ENCODE peak calls at places on chromosomes 2 and 18, in four cellular contexts. O is WTC11, R is K562, B is H1. N is an unnamed sample.

GRCh38 chr2:242060212-242060835 is 190.8 kb downstream of the RTP5 start:
- DNase-seq in O (no peak), R (no peak), B (no peak), N (no peak)

GRCh38 chr18:51417643-51418483 is 220.4 kb upstream of the MEX3C start:
- DNase-seq in O (peak), R (no peak), B (peak), N (no peak)

GRCh38 chr2:239143858-239144712 is 256.7 kb downstream of the HDAC4 start:
- DNase-seq in O (peak), R (peak), B (peak), N (peak)

GRCh38 chr2:169069341-169069740 is at the start of gene DHRS9:
- DNase-seq in O (no peak), R (peak), B (no peak), N (no peak)

GRCh38 chr2:229221641-229222040 is 49.4 kb downstream of the PID1 start:
- DNase-seq in O (no peak), R (no peak), B (no peak), N (no peak)

GRCh38 chr2:63735931-63736820 is 105.5 kb upstream of the UGP2 start:
- DNase-seq in O (no peak), R (no peak), B (no peak), N (no peak)

GRCh38 chr2:158047156-158047611 is 54.5 kb upstream of the UPP2 start:
- DNase-seq in O (no peak), R (peak), B (no peak), N (no peak)

GRCh38 chr2:60883896-60884295 is 2.5 kb downstream of the REL start:
- DNase-seq in O (no peak), R (no peak), B (no peak), N (no peak)

GRCh38 chr18:13791181-13791580 is 32.8 kb upstream of the MC5R start:
- DNase-seq in O (no peak), R (no peak), B (no peak), N (no peak)

GRCh38 chr2:158773121-158773520 is 22.0 kb upstream of the DAPL1 start:
- DNase-seq in O (no peak), R (no peak), B (no peak), N (no peak)

GRCh38 chr2:70440621-70441020 is 113.0 kb downstream of the TGFA start:
- DNase-seq in O (no peak), R (no peak), B (peak), N (no peak)

GRCh38 chr2:164735309-164735919 is 106.2 kb downstream of the COBLL1 start:
- DNase-seq in O (no peak), R (no peak), B (no peak), N (no peak)
- TF ChIP-seq TEAD4 in O (no peak), R (no peak), B (no peak), N (no peak)

GRCh38 chr2:177783835-177784448 is 288.6 kb downstream of the PDE11A start:
- DNase-seq in O (no peak), R (no peak), B (no peak), N (no peak)
- TF ChIP-seq TEAD4 in O (no peak), R (peak), B (no peak), N (no peak)

GRCh38 chr2:129201636-129202035 is 777.8 kb upstream of the RAB6C start:
- DNase-seq in O (no peak), R (no peak), B (no peak), N (no peak)
- TF ChIP-seq TEAD4 in O (no peak), R (no peak), B (no peak), N (no peak)

GRCh38 chr2:240305369-240305962 is 130.0 kb upstream of the GPC1 start:
- DNase-seq in O (no peak), R (no peak), B (peak), N (no peak)
- TF ChIP-seq TEAD4 in O (no peak), R (no peak), B (no peak), N (no peak)

GRCh38 chr18:60059216-60059615 is 159.4 kb downstream of the PMAIP1 start:
- DNase-seq in O (no peak), R (no peak), B (no peak), N (no peak)

GRCh38 chr18:60050821-60051220 is 151.0 kb downstream of the PMAIP1 start:
- DNase-seq in O (no peak), R (no peak), B (no peak), N (no peak)

GRCh38 chr18:60049172-60049571 is 149.4 kb downstream of the PMAIP1 start:
- DNase-seq in O (no peak), R (no peak), B (no peak), N (no peak)

DNA sequence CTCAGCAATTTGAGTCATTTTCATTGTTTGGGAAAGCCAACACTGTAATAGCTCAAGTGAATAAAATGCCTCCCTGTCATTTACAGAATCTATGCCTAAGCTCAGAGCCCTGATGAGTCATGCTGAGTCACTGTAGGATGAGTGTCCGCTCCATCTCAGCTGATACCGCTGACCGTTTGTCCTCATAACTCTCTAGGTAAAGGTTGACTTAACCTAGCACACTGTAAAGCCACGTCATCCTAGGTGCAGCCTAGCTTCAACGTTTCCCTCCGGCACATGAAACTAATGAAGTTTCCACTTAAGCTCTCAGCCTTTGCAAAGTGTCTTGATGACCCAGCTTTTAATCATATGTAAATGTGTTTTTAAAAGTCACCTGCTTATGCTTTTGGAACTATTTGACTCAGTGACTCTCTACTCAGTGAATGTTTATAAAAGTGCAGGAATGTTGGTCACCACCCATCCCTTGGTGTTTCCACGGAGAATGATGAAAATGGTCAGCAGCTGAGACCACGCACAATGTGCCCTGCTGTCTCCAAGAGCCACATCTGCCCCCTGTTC is 154.0 kb downstream of the PMAIP1 start:
- DNase-seq in O (no peak), R (peak), B (no peak), N (no peak)
- TF ChIP-seq TEAD4 in O (no peak), R (peak), B (no peak), N (peak)

GRCh38 chr2:73766349-73766748 is 13.6 kb downstream of the DUSP11 start:
- DNase-seq in O (no peak), R (no peak), B (no peak), N (no peak)
- TF ChIP-seq TEAD4 in O (no peak), R (no peak), B (no peak), N (no peak)

N was measured in SK-N-SH.